ENCODE peak calls at places on chromosomes 13 and 19, in nine cellular contexts. S, V, E, O, J, X, A, Z and D are unnamed samples.

GRCh38 chr13:29573190-29573589 is 22.3 kb downstream of the SLC7A1 start:
- DNase-seq in J (no peak), O (peak; percentile 78), X (peak; percentile 24), Z (no peak), E (peak; percentile 46), V (no peak), A (peak; percentile 36), S (peak; percentile 71), D (peak; percentile 78)

GRCh38 chr13:110361365-110361911 is 54.4 kb downstream of the COL4A2 start:
- DNase-seq in S (peak; percentile 51), Z (no peak), V (peak; percentile 26), J (peak; percentile 73), O (peak; percentile 50), X (no peak), E (peak; percentile 86), A (no peak), D (peak; percentile 32)

GRCh38 chr13:49086711-49087110 is 111.0 kb downstream of the FNDC3A start:
- DNase-seq in Z (no peak), O (no peak), A (no peak), X (no peak), J (no peak), V (no peak), S (no peak), E (no peak), D (no peak)

GRCh38 chr19:56199686-56200085 is 2.1 kb upstream of the ZSCAN5B start:
- DNase-seq in Z (no peak), J (no peak), V (no peak), S (no peak), E (no peak), X (no peak), O (no peak), A (no peak), D (no peak)

GRCh38 chr13:20952838-20953237 is 50.3 kb upstream of the XPO4 start:
- DNase-seq in E (no peak), X (no peak), A (no peak), O (no peak), J (no peak), V (no peak), Z (no peak), S (no peak), D (no peak)

GRCh38 chr19:55119053-55119452 is 1.6 kb upstream of the PPP1R12C start:
- DNase-seq in V (no peak), A (no peak), O (no peak), E (no peak), J (no peak), X (no peak), S (no peak), Z (no peak), D (no peak)

GRCh38 chr13:91659583-91660415 is 261.4 kb downstream of the GPC5 start:
- DNase-seq in J (no peak), S (no peak), E (no peak), A (no peak), Z (no peak), X (no peak), V (no peak), O (no peak), D (no peak)

GRCh38 chr13:105090244-105090643 is 1445.2 kb downstream of the EFNB2 start:
- DNase-seq in O (no peak), X (no peak), S (no peak), Z (no peak), V (no peak), J (no peak), A (no peak), E (no peak), D (no peak)

GRCh38 chr19:52535831-52536800 is 8.6 kb downstream of the ZNF808 start:
- DNase-seq in V (peak; percentile 69), Z (peak; percentile 94), J (peak; percentile 89), O (peak; percentile 82), E (peak; percentile 94), A (peak; percentile 87), S (peak; percentile 94), X (peak; percentile 84), D (peak; percentile 61)

GRCh38 chr13:52845334-52845761 is 3.1 kb downstream of the PCDH8 start:
- DNase-seq in X (no peak), O (no peak), A (no peak), S (no peak), Z (no peak), E (no peak), V (no peak), J (no peak), D (no peak)

GRCh38 chr13:41587490-41587889 is 130.1 kb downstream of the RGCC start:
- DNase-seq in O (no peak), A (no peak), S (no peak), X (no peak), Z (no peak), V (no peak), E (no peak), J (no peak), D (no peak)

GRCh38 chr13:108560092-108560491 is 69.3 kb upstream of the MYO16 start:
- DNase-seq in V (no peak), X (no peak), J (no peak), Z (no peak), O (no peak), A (no peak), S (no peak), E (no peak), D (no peak)

GRCh38 chr19:34733266-34733825 is 697 bp upstream of the ZNF181 start:
- DNase-seq in J (peak; percentile 48), E (peak; percentile 65), O (no peak), V (peak; percentile 16), S (peak; percentile 66), Z (peak; percentile 54), X (no peak), A (no peak), D (peak; percentile 85)

GRCh38 chr13:50587839-50588373 is 255.6 kb downstream of the DLEU7 start:
- DNase-seq in J (no peak), S (no peak), Z (no peak), A (no peak), O (no peak), X (no peak), E (no peak), V (no peak), D (no peak)
- H3K4me1 ChIP-seq in J (no peaks in the 10 kb centered on the region), S (no peaks in the 10 kb centered on the region), Z (no peaks in the 10 kb centered on the region), A (no peaks in the 10 kb centered on the region), O (no peaks in the 10 kb centered on the region), X (no peaks in the 10 kb centered on the region), E (peaks cover 12% of the 10 kb centered on the region), V (no peaks in the 10 kb centered on the region), D (no peaks in the 10 kb centered on the region)

DNA sequence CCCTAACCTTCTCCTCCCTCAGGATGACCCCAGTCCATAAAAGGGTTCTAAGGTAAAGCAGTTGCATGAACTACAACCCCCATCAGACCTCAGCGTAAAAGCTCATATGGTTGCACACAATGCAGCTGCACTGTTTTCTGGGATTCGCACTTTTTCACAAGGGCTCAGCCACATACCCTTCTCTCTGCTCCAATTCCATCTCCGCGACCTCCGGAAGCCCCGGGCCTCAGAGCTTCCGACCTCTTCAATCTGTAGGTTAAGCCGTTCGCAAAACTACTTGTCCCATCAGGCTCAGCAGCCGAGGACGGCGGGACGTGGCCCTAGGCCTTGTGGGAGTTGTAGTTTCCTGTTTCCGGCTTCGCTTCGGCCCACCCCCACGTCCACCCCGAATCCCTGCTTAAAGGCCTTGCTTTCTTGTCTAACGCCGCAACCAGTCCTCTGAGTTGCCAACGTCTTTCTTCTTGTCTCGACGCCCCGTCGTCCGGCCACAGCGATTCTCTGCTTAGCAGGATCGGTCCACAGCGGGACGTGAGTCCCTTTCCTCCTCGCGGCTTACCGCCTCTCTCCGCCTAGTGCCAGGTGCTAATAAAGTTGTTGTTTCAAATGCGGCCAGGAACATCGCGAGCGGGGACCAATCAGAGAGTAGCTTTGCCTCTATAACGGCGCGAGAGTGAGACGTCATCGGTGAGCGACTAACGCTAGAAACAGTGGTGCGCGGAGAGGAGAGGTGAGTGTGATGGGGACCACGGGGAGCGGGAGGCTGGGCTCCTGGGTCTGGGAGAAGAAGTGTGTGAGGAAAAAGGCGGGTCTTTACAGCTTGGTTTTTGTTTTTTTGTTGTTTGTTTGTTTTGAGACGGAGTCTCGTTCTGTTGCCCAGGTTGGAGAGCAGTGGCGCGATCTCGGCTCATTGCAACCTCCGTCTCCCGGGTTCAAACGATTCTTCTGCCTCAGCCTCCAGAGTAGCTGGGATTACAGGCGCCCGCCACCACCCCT is at the start of the genes PRPF31 and TFPT:
- DNase-seq in S (peak; percentile 99), O (peak; percentile 97), Z (peak; percentile 99), A (peak; percentile 96), X (peak; percentile 95), E (peak; percentile 98), V (peak; percentile 99), J (peak; percentile 99), D (peak; percentile 96)
- TF ChIP-seq POLR2A in S (no peak), O (peak; percentile 73), Z (peak; percentile 50), A (peak; percentile 82), X (peak; percentile 78), E (peak; percentile 47), V (peak; percentile 58), J (no peak), D (peak; percentile 80)

GRCh38 chr13:89571676-89572075 is 1775.8 kb upstream of the MIR17HG start:
- DNase-seq in E (no peak), A (no peak), S (no peak), O (no peak), V (no peak), X (no peak), Z (no peak), J (no peak), D (no peak)

GRCh38 chr13:89574077-89574476 is 1773.4 kb upstream of the MIR17HG start:
- DNase-seq in V (no peak), J (no peak), A (no peak), X (no peak), E (no peak), S (no peak), Z (no peak), O (no peak), D (no peak)

GRCh38 chr13:89577301-89577700 is 1770.2 kb upstream of the MIR17HG start:
- DNase-seq in J (no peak), O (no peak), S (no peak), X (no peak), V (no peak), Z (no peak), E (no peak), A (no peak), D (no peak)
- TF ChIP-seq CTCF in J (no peak), O (no peak), S (no peak), X (no peak), V (no peak), Z (no peak), E (no peak), A (no peak), D (no peak)

GRCh38 chr13:70890289-70890688 is 782.0 kb upstream of the KLHL1 start:
- DNase-seq in O (no peak), E (no peak), V (no peak), J (no peak), A (no peak), X (no peak), S (no peak), Z (no peak), D (no peak)
- H3K4me1 ChIP-seq in O (no peaks in the 10 kb centered on the region), E (no peaks in the 10 kb centered on the region), V (no peaks in the 10 kb centered on the region), J (no peaks in the 10 kb centered on the region), A (no peaks in the 10 kb centered on the region), X (no peaks in the 10 kb centered on the region), S (no peaks in the 10 kb centered on the region), Z (no peaks in the 10 kb centered on the region), D (no peaks in the 10 kb centered on the region)